ENCODE peak calls at places on chromosomes 6 and 20, in four cellular contexts. One of them, this sample, is unnamed.
A peak's percentile ranks its signal among the peaks of the same experiment; 100 is the strongest.

GRCh38 chr20:7650481-7650880 is 289.8 kb downstream of the HAO1 start:
- DNase-seq in WTC11: no peak
- DNase-seq in HepG2: no peak
- DNase-seq in K562: no peak
- DNase-seq in this sample: no peak

GRCh38 chr6:90162648-90163409 is 133.8 kb downstream of the BACH2 start:
- DNase-seq in WTC11: no peak
- DNase-seq in HepG2: no peak
- DNase-seq in K562: no peak
- DNase-seq in this sample: no peak

GRCh38 chr20:8796088-8796665 is 272.7 kb upstream of the PLCB4 start:
- DNase-seq in WTC11: no peak
- DNase-seq in HepG2: no peak
- DNase-seq in K562: no peak
- DNase-seq in this sample: no peak

GRCh38 chr20:37915800-37916570 is 13.1 kb downstream of the VSTM2L start:
- DNase-seq in WTC11: peak; percentile 54
- DNase-seq in HepG2: peak; percentile 40
- DNase-seq in K562: peak; percentile 53
- DNase-seq in this sample: no peak

GRCh38 chr6:14165091-14165490 is 47.5 kb downstream of the CD83 start:
- DNase-seq in WTC11: no peak
- DNase-seq in HepG2: no peak
- DNase-seq in K562: no peak
- DNase-seq in this sample: no peak

GRCh38 chr6:169416249-169416648 is 162.6 kb upstream of the THBS2 start:
- DNase-seq in WTC11: no peak
- DNase-seq in HepG2: no peak
- DNase-seq in K562: no peak
- DNase-seq in this sample: no peak

GRCh38 chr20:49411221-49411925 is 71.1 kb downstream of the KCNB1 start:
- DNase-seq in WTC11: no peak
- DNase-seq in HepG2: no peak
- DNase-seq in K562: no peak
- DNase-seq in this sample: no peak

GRCh38 chr20:62308102-62308822 is 5.5 kb downstream of the ADRM1 start:
- DNase-seq in WTC11: no peak
- DNase-seq in HepG2: no peak
- DNase-seq in K562: no peak
- DNase-seq in this sample: no peak

GRCh38 chr20:61925555-61926252 is 140.0 kb downstream of the TAF4 start:
- DNase-seq in WTC11: no peak
- DNase-seq in HepG2: no peak
- DNase-seq in K562: peak; percentile 43
- DNase-seq in this sample: no peak

GRCh38 chr6:41405941-41406340 is 70.5 kb downstream of the NCR2 start:
- DNase-seq in WTC11: no peak
- DNase-seq in HepG2: no peak
- DNase-seq in K562: no peak
- DNase-seq in this sample: no peak

GRCh38 chr6:57089265-57089664 is 723 bp upstream of the ZNF451 start:
- DNase-seq in WTC11: no peak
- DNase-seq in HepG2: no peak
- DNase-seq in K562: no peak
- DNase-seq in this sample: no peak

GRCh38 chr6:93786474-93787330 is 367.3 kb upstream of the EPHA7 start:
- DNase-seq in WTC11: peak; percentile 52
- DNase-seq in HepG2: no peak
- DNase-seq in K562: no peak
- DNase-seq in this sample: no peak

GRCh38 chr6:169956580-169956979 is 205.2 kb downstream of the ERMARD start:
- DNase-seq in WTC11: no peak
- DNase-seq in HepG2: no peak
- DNase-seq in K562: no peak
- DNase-seq in this sample: no peak

GRCh38 chr20:44407402-44408184 is 52.1 kb downstream of the HNF4A start:
- DNase-seq in WTC11: no peak
- DNase-seq in HepG2: no peak
- DNase-seq in K562: peak; percentile 88
- DNase-seq in this sample: no peak

GRCh38 chr20:4999788-5000187 is 1.5 kb downstream of the SLC23A2 start:
- DNase-seq in WTC11: no peak
- DNase-seq in HepG2: no peak
- DNase-seq in K562: no peak
- DNase-seq in this sample: no peak

GRCh38 chr20:1830240-1830639 is 65.0 kb upstream of the SIRPA start:
- DNase-seq in WTC11: no peak
- DNase-seq in HepG2: no peak
- DNase-seq in K562: no peak
- DNase-seq in this sample: no peak

GRCh38 chr6:35318200-35318844 is 20.7 kb downstream of the DEF6 start:
- DNase-seq in WTC11: peak; percentile 96
- DNase-seq in HepG2: peak; percentile 86
- DNase-seq in K562: peak; percentile 73
- DNase-seq in this sample: no peak

GRCh38 chr6:50826803-50827202 is 8.1 kb downstream of the TFAP2B start:
- DNase-seq in WTC11: no peak
- DNase-seq in HepG2: no peak
- DNase-seq in K562: no peak
- DNase-seq in this sample: no peak

GRCh38 chr6:3455121-3455489 is 1.7 kb downstream of the SLC22A23 start:
- DNase-seq in WTC11: no peak
- DNase-seq in HepG2: peak; percentile 45
- DNase-seq in K562: no peak
- DNase-seq in this sample: no peak

GRCh38 chr6:33847867-33848266 is 44.1 kb upstream of the MLN start:
- DNase-seq in WTC11: no peak
- DNase-seq in HepG2: no peak
- DNase-seq in K562: no peak
- DNase-seq in this sample: no peak

GRCh38 chr6:67882436-67883311 is 752.4 kb upstream of the ADGRB3 start:
- DNase-seq in WTC11: no peak
- DNase-seq in HepG2: no peak
- DNase-seq in K562: no peak
- DNase-seq in this sample: no peak

GRCh38 chr20:19975436-19975799 is 41.7 kb upstream of the NAA20 start:
- DNase-seq in WTC11: no peak
- DNase-seq in HepG2: no peak
- DNase-seq in K562: no peak
- DNase-seq in this sample: no peak

GRCh38 chr6:53065266-53066058 is at the start of gene FBXO9:
- DNase-seq in WTC11: peak; percentile 71
- DNase-seq in HepG2: peak; percentile 58
- DNase-seq in K562: peak; percentile 84
- DNase-seq in this sample: no peak

GRCh38 chr6:119493980-119494379 is 144.4 kb upstream of the MAN1A1 start:
- DNase-seq in WTC11: no peak
- DNase-seq in HepG2: peak; percentile 50
- DNase-seq in K562: no peak
- DNase-seq in this sample: no peak

DNA sequence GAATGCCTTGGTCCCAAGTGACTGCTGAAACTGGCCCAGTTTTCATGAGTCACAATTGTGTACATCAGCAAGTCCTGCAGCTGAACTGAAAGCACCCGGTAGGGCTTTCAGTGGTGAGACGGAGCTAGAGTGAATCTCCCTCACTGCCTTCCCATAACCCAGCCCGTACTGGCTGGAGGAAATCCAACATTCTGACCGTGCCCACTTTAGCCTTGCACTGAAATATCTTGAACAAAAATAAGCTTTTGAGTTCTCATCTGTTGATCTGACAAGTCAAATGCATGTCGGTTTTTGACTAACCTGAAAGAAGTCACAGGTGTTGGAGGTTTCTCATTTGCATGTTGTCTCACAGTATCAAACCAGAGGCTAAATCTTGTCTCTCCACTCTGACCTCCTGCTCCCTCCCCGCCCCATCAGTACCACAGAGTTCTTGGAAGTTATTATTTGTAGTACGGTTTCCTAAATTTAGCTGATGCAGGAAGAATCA is 35.9 kb downstream of the DUSP22 start:
- DNase-seq in WTC11: no peak
- DNase-seq in HepG2: no peak
- DNase-seq in K562: no peak
- DNase-seq in this sample: peak; percentile 100
- TF ChIP-seq TCF7 in WTC11: no peak
- TF ChIP-seq TCF7 in HepG2: no peak
- TF ChIP-seq TCF7 in K562: no peak
- TF ChIP-seq TCF7 in this sample: no peak

DNA sequence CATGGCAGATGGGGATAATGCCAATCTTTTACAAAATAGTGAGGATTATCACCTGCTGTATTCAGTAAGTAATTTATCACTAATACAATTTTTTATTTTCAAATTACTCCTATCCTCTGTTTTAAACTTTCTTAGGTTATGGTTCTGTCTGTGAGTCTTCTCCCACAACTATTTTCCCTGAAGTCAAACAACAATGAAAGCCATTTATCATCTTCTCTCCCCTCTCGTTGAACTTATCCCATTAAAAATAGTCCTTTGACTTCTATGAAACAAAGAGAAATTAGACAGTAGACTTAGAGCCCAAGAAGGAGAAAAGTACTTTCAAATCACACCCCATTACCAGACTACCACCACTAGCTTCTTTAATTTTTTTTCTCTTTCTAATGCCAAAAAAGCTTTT is 147.7 kb downstream of the SIM1 start:
- DNase-seq in WTC11: no peak
- DNase-seq in HepG2: no peak
- DNase-seq in K562: no peak
- DNase-seq in this sample: no peak
- TF ChIP-seq TCF7 in WTC11: no peak
- TF ChIP-seq TCF7 in HepG2: no peak
- TF ChIP-seq TCF7 in K562: no peak
- TF ChIP-seq TCF7 in this sample: no peak

DNA sequence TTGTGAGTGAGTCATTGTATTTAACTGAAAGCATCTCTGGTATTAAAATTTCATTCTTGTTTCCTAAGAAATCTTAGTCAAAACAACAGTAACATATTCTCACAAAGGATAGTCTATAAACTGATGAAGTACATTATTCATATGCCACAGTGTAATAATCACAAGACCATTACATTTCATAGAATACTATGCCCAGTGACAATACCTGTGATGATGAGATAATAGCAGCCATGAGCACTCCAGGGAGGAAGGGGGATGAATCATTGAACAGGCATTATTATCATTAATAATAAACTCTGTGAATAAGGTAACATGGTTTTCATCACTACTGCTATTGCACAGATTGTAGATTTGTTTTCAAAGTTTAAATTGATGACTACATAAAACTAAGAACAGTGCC is 667.9 kb downstream of the EPM2A start:
- DNase-seq in WTC11: no peak
- DNase-seq in HepG2: no peak
- DNase-seq in K562: no peak
- DNase-seq in this sample: no peak
- TF ChIP-seq TCF7 in WTC11: no peak
- TF ChIP-seq TCF7 in HepG2: no peak
- TF ChIP-seq TCF7 in K562: no peak
- TF ChIP-seq TCF7 in this sample: no peak

GRCh38 chr6:36963451-36964290 is 9.1 kb downstream of the PI16 start:
- DNase-seq in WTC11: peak; percentile 21
- DNase-seq in HepG2: no peak
- DNase-seq in K562: no peak
- DNase-seq in this sample: no peak
- TF ChIP-seq TCF7 in WTC11: no peak
- TF ChIP-seq TCF7 in HepG2: no peak
- TF ChIP-seq TCF7 in K562: no peak
- TF ChIP-seq TCF7 in this sample: no peak

GRCh38 chr6:100512203-100512862 is 47.6 kb upstream of the SIM1 start:
- DNase-seq in WTC11: no peak
- DNase-seq in HepG2: no peak
- DNase-seq in K562: no peak
- DNase-seq in this sample: no peak
- TF ChIP-seq TCF7 in WTC11: no peak
- TF ChIP-seq TCF7 in HepG2: no peak
- TF ChIP-seq TCF7 in K562: no peak
- TF ChIP-seq TCF7 in this sample: no peak

GRCh38 chr6:26597389-26597766 is 625 bp downstream of the ABT1 start:
- DNase-seq in WTC11: no peak
- DNase-seq in HepG2: no peak
- DNase-seq in K562: no peak
- DNase-seq in this sample: no peak

GRCh38 chr6:26597821-26598220 is 1.1 kb downstream of the ABT1 start:
- DNase-seq in WTC11: no peak
- DNase-seq in HepG2: no peak
- DNase-seq in K562: peak; percentile 33
- DNase-seq in this sample: no peak

GRCh38 chr6:26598267-26598666 is 1.5 kb downstream of the ABT1 start:
- DNase-seq in WTC11: no peak
- DNase-seq in HepG2: no peak
- DNase-seq in K562: no peak
- DNase-seq in this sample: no peak

GRCh38 chr6:26595669-26596269 is 984 bp upstream of the ABT1 start:
- DNase-seq in WTC11: peak; percentile 94
- DNase-seq in HepG2: peak; percentile 91
- DNase-seq in K562: peak; percentile 88
- DNase-seq in this sample: no peak

DNA sequence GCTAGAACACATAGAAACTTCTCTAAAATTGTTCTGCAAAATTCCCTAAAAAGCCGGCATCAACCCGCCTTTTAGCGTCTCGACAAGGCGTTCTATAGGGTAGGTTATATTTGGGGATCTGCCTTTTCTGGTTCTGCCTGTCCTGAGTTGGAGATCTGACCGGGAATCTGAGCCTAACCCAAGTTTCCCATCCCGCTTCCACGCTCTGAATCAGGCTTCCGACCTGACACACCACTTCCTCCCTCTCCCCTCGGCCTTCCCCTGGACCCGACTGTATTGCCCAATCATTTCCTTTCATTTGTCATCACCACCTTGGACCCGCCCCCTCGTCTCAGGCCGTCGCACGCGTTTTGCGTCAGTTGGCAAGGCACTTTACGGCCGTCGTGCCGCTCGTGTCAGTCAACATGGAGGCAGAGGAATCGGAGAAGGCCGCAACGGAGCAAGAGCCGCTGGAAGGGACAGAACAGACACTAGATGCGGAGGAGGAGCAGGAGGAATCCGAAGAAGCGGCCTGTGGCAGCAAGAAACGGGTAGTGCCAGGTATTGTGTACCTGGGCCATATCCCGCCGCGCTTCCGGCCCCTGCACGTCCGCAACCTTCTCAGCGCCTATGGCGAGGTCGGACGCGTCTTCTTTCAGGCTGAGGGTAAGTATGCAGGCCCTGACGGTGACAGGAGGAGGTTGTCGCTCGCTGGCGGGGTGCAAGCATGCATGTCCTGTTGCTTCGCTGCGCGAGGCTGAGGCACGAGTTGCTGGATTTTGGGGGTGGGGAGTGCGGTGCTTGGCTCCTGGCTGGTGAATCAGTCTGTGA is at the start of gene ABT1:
- DNase-seq in WTC11: peak; percentile 99
- DNase-seq in HepG2: peak; percentile 99
- DNase-seq in K562: peak; percentile 95
- DNase-seq in this sample: peak; percentile 96
- TF ChIP-seq TCF7 in WTC11: no peak
- TF ChIP-seq TCF7 in HepG2: no peak
- TF ChIP-seq TCF7 in K562: peak; percentile 58
- TF ChIP-seq TCF7 in this sample: no peak